ENCODE peak calls at places on chromosome 9, in five cellular contexts. One of them, this sample, is unnamed.

GRCh38 chr9:74035786-74036185 is 461.3 kb upstream of the RORB start:
- DNase-seq in Peyer's patch: no peak
- DNase-seq in A549: no peak
- DNase-seq in spleen: no peak
- DNase-seq in lower lobe of right lung: no peak
- DNase-seq in this sample: no peak

GRCh38 chr9:98316445-98317133 is 61.1 kb upstream of the TBC1D2 start:
- DNase-seq in A549: no peak
- DNase-seq in spleen: no peak
- DNase-seq in lower lobe of right lung: no peak
- DNase-seq in Peyer's patch: no peak
- DNase-seq in this sample: no peak

GRCh38 chr9:6955251-6955921 is 197.6 kb downstream of the KDM4C start:
- DNase-seq in spleen: no peak
- DNase-seq in lower lobe of right lung: no peak
- DNase-seq in A549: no peak
- DNase-seq in Peyer's patch: no peak
- DNase-seq in this sample: no peak

GRCh38 chr9:128011071-128011817 is 30.5 kb upstream of the EEIG1 start:
- DNase-seq in spleen: peak; percentile 83
- DNase-seq in Peyer's patch: no peak
- DNase-seq in lower lobe of right lung: peak; percentile 54
- DNase-seq in A549: no peak
- DNase-seq in this sample: no peak

GRCh38 chr9:34688329-34689161 is 2.5 kb downstream of the CCL19 start:
- DNase-seq in A549: no peak
- DNase-seq in Peyer's patch: no peak
- DNase-seq in lower lobe of right lung: no peak
- DNase-seq in spleen: no peak
- DNase-seq in this sample: no peak

GRCh38 chr9:82331091-82331490 is 342.5 kb downstream of the SPATA31D1 start:
- DNase-seq in lower lobe of right lung: no peak
- DNase-seq in Peyer's patch: no peak
- DNase-seq in A549: no peak
- DNase-seq in spleen: no peak
- DNase-seq in this sample: no peak

GRCh38 chr9:25442517-25442916 is 235.7 kb downstream of the TUSC1 start:
- DNase-seq in Peyer's patch: no peak
- DNase-seq in spleen: no peak
- DNase-seq in A549: no peak
- DNase-seq in lower lobe of right lung: no peak
- DNase-seq in this sample: no peak

GRCh38 chr9:93116049-93116961 is 17.7 kb downstream of the NINJ1 start:
- DNase-seq in A549: no peak
- DNase-seq in spleen: peak; percentile 93
- DNase-seq in Peyer's patch: peak; percentile 56
- DNase-seq in lower lobe of right lung: peak; percentile 91
- DNase-seq in this sample: peak; percentile 82

GRCh38 chr9:123438821-123439220 is 82.8 kb downstream of the CRB2 start:
- DNase-seq in Peyer's patch: no peak
- DNase-seq in lower lobe of right lung: no peak
- DNase-seq in A549: no peak
- DNase-seq in spleen: peak; percentile 48
- DNase-seq in this sample: peak; percentile 38

GRCh38 chr9:24899463-24899862 is 353.8 kb upstream of the IZUMO3 start:
- DNase-seq in lower lobe of right lung: no peak
- DNase-seq in Peyer's patch: no peak
- DNase-seq in A549: no peak
- DNase-seq in spleen: no peak
- DNase-seq in this sample: no peak

GRCh38 chr9:133943036-133943780 is 48.9 kb downstream of the VAV2 start:
- DNase-seq in A549: no peak
- DNase-seq in spleen: peak; percentile 64
- DNase-seq in lower lobe of right lung: peak; percentile 16
- DNase-seq in Peyer's patch: no peak
- DNase-seq in this sample: no peak

GRCh38 chr9:36189978-36190377 is 743 bp upstream of the CLTA start:
- DNase-seq in Peyer's patch: no peak
- DNase-seq in spleen: no peak
- DNase-seq in A549: peak; percentile 28
- DNase-seq in lower lobe of right lung: no peak
- DNase-seq in this sample: no peak

DNA sequence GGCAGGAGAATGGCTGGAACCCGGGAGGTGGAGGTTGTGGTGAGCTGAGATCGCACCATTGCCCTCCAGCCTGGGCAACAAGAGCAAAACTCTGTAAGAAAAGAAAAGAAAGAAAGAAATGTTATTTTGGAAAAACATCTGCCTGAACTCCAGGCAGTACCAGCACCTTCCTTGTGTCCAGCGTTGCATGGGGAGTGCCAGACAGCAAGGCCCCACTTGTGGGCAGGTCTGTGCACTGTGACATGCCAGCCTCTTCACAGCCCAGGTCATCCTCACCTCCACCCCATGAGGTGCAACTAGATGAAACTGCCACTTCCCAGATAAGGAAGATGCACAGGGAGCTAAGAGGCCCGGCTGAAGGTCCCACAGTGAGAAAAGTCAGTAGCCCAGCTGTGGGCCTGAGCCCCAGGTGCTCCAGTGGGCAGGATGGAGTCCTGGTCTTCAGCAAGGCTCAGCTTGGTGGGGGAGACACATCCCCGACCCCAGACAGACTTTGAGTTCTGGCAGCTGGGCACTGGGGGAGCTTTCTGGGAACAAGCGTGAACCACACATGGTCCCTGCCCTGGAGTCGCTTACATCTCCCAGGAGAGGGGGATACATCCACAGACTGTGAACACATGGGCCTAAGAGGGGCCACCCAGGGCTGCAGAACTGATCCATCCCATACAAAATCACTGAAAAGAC is 146.9 kb upstream of the IER5L start:
- DNase-seq in lower lobe of right lung: no peak
- DNase-seq in spleen: no peak
- DNase-seq in A549: no peak
- DNase-seq in Peyer's patch: no peak
- DNase-seq in this sample: no peak
- H3K27ac ChIP-seq in lower lobe of right lung: no peak overlapping the region
- H3K27ac ChIP-seq in spleen: no peak overlapping the region
- H3K27ac ChIP-seq in A549: peak overlapping the region; percentile 79
- H3K27ac ChIP-seq in Peyer's patch: no peak overlapping the region
- H3K27ac ChIP-seq in this sample: no peak overlapping the region

GRCh38 chr9:135087489-135087791 is at the start of gene OLFM1:
- DNase-seq in lower lobe of right lung: peak; percentile 78
- DNase-seq in spleen: no peak
- DNase-seq in Peyer's patch: peak; percentile 72
- DNase-seq in A549: peak; percentile 88
- DNase-seq in this sample: no peak
- H3K4me3 ChIP-seq in lower lobe of right lung: peak within 1 kb of the TSS; percentile 52
- H3K4me3 ChIP-seq in spleen: peak within 1 kb of the TSS; percentile 43
- H3K4me3 ChIP-seq in Peyer's patch: peak within 1 kb of the TSS; percentile 51
- H3K4me3 ChIP-seq in A549: peak within 1 kb of the TSS; percentile 53
- H3K4me3 ChIP-seq in this sample: peak within 1 kb of the TSS; percentile 75

DNA sequence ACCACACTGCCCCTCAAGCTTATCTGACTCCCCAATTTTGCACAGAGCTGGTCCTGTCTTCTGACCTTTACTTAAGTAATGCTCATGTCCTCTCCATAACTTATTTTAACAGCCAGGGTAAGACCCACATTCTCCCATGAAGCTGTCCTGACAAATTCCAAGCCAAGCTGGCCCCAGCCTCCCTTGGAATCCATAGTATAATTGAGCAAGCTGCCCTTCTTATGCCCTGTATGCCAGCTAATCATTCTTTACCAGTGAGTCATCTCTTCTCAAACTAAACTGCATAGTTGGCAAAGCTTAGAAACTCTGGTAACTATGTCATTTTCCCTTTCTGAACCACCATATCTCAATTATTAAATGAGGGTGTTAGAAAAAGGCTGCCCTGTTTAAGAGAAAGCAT is 92.4 kb downstream of the NFIB start:
- DNase-seq in Peyer's patch: no peak
- DNase-seq in spleen: no peak
- DNase-seq in A549: peak; percentile 65
- DNase-seq in lower lobe of right lung: no peak
- DNase-seq in this sample: no peak
- TF ChIP-seq CTCF in Peyer's patch: no peak
- TF ChIP-seq CTCF in spleen: no peak
- TF ChIP-seq CTCF in A549: no peak
- TF ChIP-seq CTCF in lower lobe of right lung: no peak
- TF ChIP-seq CTCF in this sample: no peak

GRCh38 chr9:107480386-107480789 is 9.2 kb downstream of the KLF4 start:
- DNase-seq in Peyer's patch: no peak
- DNase-seq in lower lobe of right lung: peak; percentile 53
- DNase-seq in spleen: no peak
- DNase-seq in A549: peak; percentile 37
- DNase-seq in this sample: no peak
- H3K27ac ChIP-seq in Peyer's patch: no peak overlapping the region
- H3K27ac ChIP-seq in lower lobe of right lung: no peak overlapping the region
- H3K27ac ChIP-seq in spleen: no peak overlapping the region
- H3K27ac ChIP-seq in A549: peak overlapping the region; percentile 86
- H3K27ac ChIP-seq in this sample: no peak overlapping the region

DNA sequence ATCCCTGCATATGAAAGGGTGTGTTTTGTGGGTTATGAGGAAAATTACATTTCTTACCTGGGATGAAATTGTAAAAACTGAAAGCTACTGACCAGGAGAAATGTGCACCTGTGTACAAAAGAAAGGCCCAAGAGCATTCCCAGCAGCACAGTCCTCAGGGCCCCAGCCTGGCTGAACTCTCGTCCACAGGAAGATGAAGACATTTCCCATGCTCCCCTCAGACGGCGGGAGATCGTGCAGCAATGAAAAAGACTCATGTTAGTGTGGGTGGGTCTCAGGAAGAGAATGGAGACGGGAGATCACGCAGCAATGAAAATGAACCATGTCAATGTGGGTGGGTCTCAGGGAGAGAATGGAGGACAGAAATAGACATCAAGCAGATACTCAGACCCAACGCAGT is 12.6 kb upstream of the LCN15 start:
- DNase-seq in lower lobe of right lung: no peak
- DNase-seq in A549: no peak
- DNase-seq in Peyer's patch: no peak
- DNase-seq in spleen: no peak
- DNase-seq in this sample: no peak
- H3K4me3 ChIP-seq in lower lobe of right lung: no peak overlapping the region
- H3K4me3 ChIP-seq in A549: no peak overlapping the region
- H3K4me3 ChIP-seq in Peyer's patch: no peak overlapping the region
- H3K4me3 ChIP-seq in spleen: no peak overlapping the region
- H3K4me3 ChIP-seq in this sample: no peak overlapping the region

GRCh38 chr9:83707768-83708514 is at the start of gene UBQLN1:
- DNase-seq in lower lobe of right lung: peak; percentile 97
- DNase-seq in A549: peak; percentile 97
- DNase-seq in spleen: peak; percentile 98
- DNase-seq in Peyer's patch: peak; percentile 94
- DNase-seq in this sample: peak; percentile 95
- TF ChIP-seq CTCF in lower lobe of right lung: no peak
- TF ChIP-seq CTCF in A549: no peak
- TF ChIP-seq CTCF in spleen: peak; percentile 51
- TF ChIP-seq CTCF in Peyer's patch: no peak
- TF ChIP-seq CTCF in this sample: no peak

GRCh38 chr9:120868339-120868675 is 8.7 kb downstream of the PHF19 start:
- DNase-seq in Peyer's patch: no peak
- DNase-seq in A549: no peak
- DNase-seq in spleen: no peak
- DNase-seq in lower lobe of right lung: no peak
- DNase-seq in this sample: no peak

GRCh38 chr9:120866651-120867050 is 10.3 kb downstream of the PHF19 start:
- DNase-seq in A549: no peak
- DNase-seq in lower lobe of right lung: no peak
- DNase-seq in spleen: peak; percentile 64
- DNase-seq in Peyer's patch: no peak
- DNase-seq in this sample: no peak

GRCh38 chr9:120869360-120869687 is 7.7 kb downstream of the PHF19 start:
- DNase-seq in Peyer's patch: no peak
- DNase-seq in A549: no peak
- DNase-seq in lower lobe of right lung: no peak
- DNase-seq in spleen: no peak
- DNase-seq in this sample: no peak

GRCh38 chr9:120868676-120869359 is 8.2 kb downstream of the PHF19 start:
- DNase-seq in spleen: peak; percentile 100
- DNase-seq in lower lobe of right lung: peak; percentile 99
- DNase-seq in A549: peak; percentile 96
- DNase-seq in Peyer's patch: peak; percentile 99
- DNase-seq in this sample: peak; percentile 99

DNA sequence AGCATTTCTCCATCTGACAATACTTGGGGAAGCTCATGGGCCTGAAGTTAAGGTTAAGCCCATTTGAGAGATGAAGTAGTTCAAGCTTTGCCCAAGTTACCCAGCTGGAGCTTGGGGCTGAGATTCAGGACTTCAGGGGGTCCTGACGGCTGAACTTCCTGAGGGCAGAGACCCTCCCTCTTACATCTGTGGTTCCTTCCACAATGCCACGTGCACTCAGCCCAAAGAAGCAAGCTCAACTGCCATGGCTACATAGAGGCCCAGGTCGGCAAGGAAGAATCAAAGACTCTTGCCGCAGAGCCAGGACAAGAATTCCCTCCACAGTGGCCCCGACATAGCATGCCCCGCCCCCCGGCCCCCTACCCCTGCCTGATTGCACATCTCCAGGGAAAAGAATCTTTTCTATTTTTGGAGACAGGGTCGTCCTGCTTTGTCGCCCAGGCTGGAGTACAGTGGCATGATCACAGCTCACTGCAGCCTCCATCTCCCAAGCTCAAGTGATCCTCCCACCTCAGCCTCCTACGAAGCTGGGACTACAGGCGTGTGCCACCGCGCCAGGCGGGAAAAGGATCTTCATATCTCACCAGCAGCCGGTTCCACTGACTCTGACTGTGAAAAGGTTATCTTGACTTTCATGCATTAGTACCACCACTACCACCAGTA is 9.2 kb downstream of the PHF19 start:
- DNase-seq in Peyer's patch: no peak
- DNase-seq in A549: no peak
- DNase-seq in lower lobe of right lung: no peak
- DNase-seq in spleen: peak; percentile 80
- DNase-seq in this sample: no peak
- H3K27ac ChIP-seq in Peyer's patch: peak overlapping the region; percentile 90
- H3K27ac ChIP-seq in A549: peak overlapping the region; percentile 82
- H3K27ac ChIP-seq in lower lobe of right lung: peak overlapping the region; percentile 87
- H3K27ac ChIP-seq in spleen: peak overlapping the region; percentile 60
- H3K27ac ChIP-seq in this sample: peak overlapping the region; percentile 95

DNA sequence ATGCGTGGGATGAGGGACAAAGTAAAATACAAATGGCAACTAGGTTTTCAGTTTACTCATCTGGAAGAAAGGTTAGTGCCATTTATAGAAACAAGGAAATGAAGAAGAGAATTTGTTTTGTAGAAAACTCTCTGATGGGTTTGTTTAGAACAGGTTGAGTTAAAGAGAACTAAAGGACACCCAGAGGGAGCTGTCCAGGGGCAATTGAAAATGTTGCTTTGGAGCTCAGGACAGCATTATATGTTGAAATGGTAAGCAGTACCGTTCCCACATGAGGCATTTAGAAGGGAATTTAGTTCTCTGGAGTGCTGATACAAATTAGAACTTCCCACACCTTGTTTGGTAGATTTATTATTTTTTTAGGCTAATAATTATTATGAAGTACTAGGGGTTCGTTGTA is 71.5 kb downstream of the ZNF462 start:
- DNase-seq in Peyer's patch: no peak
- DNase-seq in A549: no peak
- DNase-seq in spleen: no peak
- DNase-seq in lower lobe of right lung: no peak
- DNase-seq in this sample: no peak
- H3K4me3 ChIP-seq in Peyer's patch: no peak overlapping the region
- H3K4me3 ChIP-seq in A549: no peak overlapping the region
- H3K4me3 ChIP-seq in spleen: no peak overlapping the region
- H3K4me3 ChIP-seq in lower lobe of right lung: no peak overlapping the region
- H3K4me3 ChIP-seq in this sample: no peak overlapping the region